ENCODE peak calls at places on chromosomes 1 and 21, in six cellular contexts. B, J, O, I, C and H are unnamed samples.

GRCh38 chr1:179058343-179059184 is 23.3 kb upstream of the TOR3A start:
- DNase-seq in O (no peak), B (no peak), C (no peak), I (no peak), J (no peak), H (no peak)

GRCh38 chr1:15352122-15352957 is 57.3 kb upstream of the EFHD2 start:
- DNase-seq in B (peak), J (no peak), C (no peak), I (no peak), O (no peak), H (peak)

GRCh38 chr1:228058981-228059535 is 23.4 kb upstream of the ARF1 start:
- DNase-seq in O (no peak), B (no peak), I (no peak), C (no peak), J (peak), H (no peak)

GRCh38 chr1:95388041-95388440 is 154.0 kb downstream of the RWDD3 start:
- DNase-seq in O (no peak), C (no peak), J (no peak), I (no peak), B (no peak), H (no peak)

GRCh38 chr21:32844653-32845443 is 73.3 kb upstream of the PAXBP1 start:
- DNase-seq in O (no peak), C (no peak), J (no peak), B (no peak), I (no peak), H (peak)

GRCh38 chr1:16922885-16923431 is 1.2 kb downstream of the CROCC start:
- DNase-seq in O (no peak), I (no peak), J (no peak), C (no peak), B (no peak), H (no peak)

GRCh38 chr1:13820055-13820454 is 120.1 kb downstream of the PRDM2 start:
- DNase-seq in O (no peak), J (no peak), C (no peak), I (no peak), B (no peak), H (no peak)

GRCh38 chr1:212452323-212453155 is 19.8 kb downstream of the NENF start:
- DNase-seq in O (no peak), C (peak), I (no peak), B (peak), J (no peak), H (peak)

GRCh38 chr1:65688848-65689247 is 103.8 kb upstream of the PDE4B start:
- DNase-seq in O (no peak), C (no peak), B (no peak), J (no peak), I (no peak), H (no peak)

GRCh38 chr1:66446261-66447001 is 87.5 kb upstream of the SGIP1 start:
- DNase-seq in I (peak), C (no peak), O (no peak), J (no peak), B (no peak), H (peak)

GRCh38 chr1:6601865-6602668 is 602 bp downstream of the KLHL21 start:
- DNase-seq in O (no peak), J (no peak), I (peak), C (peak), B (no peak), H (no peak)

GRCh38 chr1:205688681-205689080 is 8.4 kb upstream of the SLC45A3 start:
- DNase-seq in B (no peak), I (no peak), C (no peak), J (no peak), O (no peak), H (no peak)

GRCh38 chr1:18949689-18950414 is 6.6 kb downstream of the IFFO2 start:
- DNase-seq in B (no peak), I (peak), C (no peak), O (no peak), J (no peak), H (no peak)

GRCh38 chr1:41650176-41650519 is 165.7 kb upstream of the EDN2 start:
- DNase-seq in O (no peak), I (no peak), J (no peak), C (no peak), B (no peak), H (no peak)

GRCh38 chr1:160993544-160993943 is 27.4 kb downstream of the F11R start:
- DNase-seq in C (no peak), B (peak), I (no peak), J (no peak), O (no peak), H (peak)

GRCh38 chr1:1483714-1484113 is 12.1 kb downstream of the ATAD3B start:
- DNase-seq in J (no peak), I (no peak), O (no peak), C (no peak), B (no peak), H (no peak)

GRCh38 chr1:202589190-202589680 is 121.0 kb downstream of the SYT2 start:
- DNase-seq in O (no peak), B (peak), C (peak), J (no peak), I (no peak), H (peak)

GRCh38 chr1:201450721-201451291 is 18.2 kb downstream of the PHLDA3 start:
- DNase-seq in I (no peak), B (peak), J (no peak), C (peak), O (no peak), H (no peak)

GRCh38 chr1:234844479-234845031 is 234.6 kb upstream of the IRF2BP2 start:
- DNase-seq in I (no peak), J (no peak), O (no peak), C (peak), B (no peak), H (no peak)

GRCh38 chr1:248404024-248404423 is 1.2 kb downstream of the OR2T1 start:
- DNase-seq in B (no peak), J (no peak), I (no peak), O (no peak), C (no peak), H (no peak)

GRCh38 chr1:23727362-23727811 is 15.9 kb upstream of the ELOA start:
- DNase-seq in I (peak), O (no peak), J (no peak), B (no peak), C (peak), H (peak)